ENCODE peak calls at places on chromosome 7, in six cellular contexts. One of them, this sample, is unnamed.

GRCh38 chr7:17690030-17690429 is 250.3 kb downstream of the SNX13 start:
- DNase-seq in K562: peak
- DNase-seq in A549: no peak
- DNase-seq in HepG2: no peak
- DNase-seq in GM12878: peak
- DNase-seq in endothelial cell of umbilical vein: no peak
- DNase-seq in this sample: peak

GRCh38 chr7:26291699-26292538 is at the start of gene SNX10:
- DNase-seq in K562: peak
- DNase-seq in A549: peak
- DNase-seq in HepG2: peak
- DNase-seq in GM12878: no peak
- DNase-seq in endothelial cell of umbilical vein: no peak
- DNase-seq in this sample: peak

GRCh38 chr7:4774804-4775280 is 581 bp upstream of the AP5Z1 start:
- DNase-seq in K562: peak
- DNase-seq in A549: peak
- DNase-seq in HepG2: peak
- DNase-seq in GM12878: no peak
- DNase-seq in endothelial cell of umbilical vein: peak
- DNase-seq in this sample: peak

GRCh38 chr7:102197161-102197560 is 89.5 kb upstream of the SH2B2 start:
- DNase-seq in K562: no peak
- DNase-seq in A549: no peak
- DNase-seq in HepG2: no peak
- DNase-seq in GM12878: no peak
- DNase-seq in endothelial cell of umbilical vein: no peak
- DNase-seq in this sample: no peak

GRCh38 chr7:54811016-54811924 is 52.3 kb upstream of the SEC61G start:
- DNase-seq in K562: no peak
- DNase-seq in A549: no peak
- DNase-seq in HepG2: no peak
- DNase-seq in GM12878: no peak
- DNase-seq in endothelial cell of umbilical vein: peak
- DNase-seq in this sample: no peak

GRCh38 chr7:138079137-138079536 is 2.9 kb downstream of the AKR1D1 start:
- DNase-seq in K562: no peak
- DNase-seq in A549: no peak
- DNase-seq in HepG2: no peak
- DNase-seq in GM12878: no peak
- DNase-seq in endothelial cell of umbilical vein: no peak
- DNase-seq in this sample: no peak

GRCh38 chr7:100687740-100688592 is 6.1 kb downstream of the GIGYF1 start:
- DNase-seq in K562: no peak
- DNase-seq in A549: no peak
- DNase-seq in HepG2: no peak
- DNase-seq in GM12878: no peak
- DNase-seq in endothelial cell of umbilical vein: no peak
- DNase-seq in this sample: no peak

GRCh38 chr7:28407643-28408042 is 4.7 kb upstream of the CREB5 start:
- DNase-seq in K562: no peak
- DNase-seq in A549: peak
- DNase-seq in HepG2: no peak
- DNase-seq in GM12878: no peak
- DNase-seq in endothelial cell of umbilical vein: no peak
- DNase-seq in this sample: no peak

GRCh38 chr7:96989241-96989858 is 16.0 kb upstream of the DLX6 start:
- DNase-seq in K562: no peak
- DNase-seq in A549: no peak
- DNase-seq in HepG2: no peak
- DNase-seq in GM12878: no peak
- DNase-seq in endothelial cell of umbilical vein: no peak
- DNase-seq in this sample: no peak

GRCh38 chr7:149027560-149028345 is 552 bp downstream of the PDIA4 start:
- DNase-seq in K562: no peak
- DNase-seq in A549: peak
- DNase-seq in HepG2: no peak
- DNase-seq in GM12878: no peak
- DNase-seq in endothelial cell of umbilical vein: peak
- DNase-seq in this sample: peak

GRCh38 chr7:1024331-1024761 is 20.0 kb upstream of the GPR146 start:
- DNase-seq in K562: no peak
- DNase-seq in A549: no peak
- DNase-seq in HepG2: no peak
- DNase-seq in GM12878: peak
- DNase-seq in endothelial cell of umbilical vein: no peak
- DNase-seq in this sample: peak

GRCh38 chr7:30727061-30727945 is 24.6 kb upstream of the INMT start:
- DNase-seq in K562: no peak
- DNase-seq in A549: no peak
- DNase-seq in HepG2: no peak
- DNase-seq in GM12878: no peak
- DNase-seq in endothelial cell of umbilical vein: no peak
- DNase-seq in this sample: peak

GRCh38 chr7:613442-614140 is 93.9 kb upstream of the PDGFA start:
- DNase-seq in K562: no peak
- DNase-seq in A549: no peak
- DNase-seq in HepG2: no peak
- DNase-seq in GM12878: no peak
- DNase-seq in endothelial cell of umbilical vein: no peak
- DNase-seq in this sample: no peak

GRCh38 chr7:92158660-92159575 is 20.0 kb downstream of the LRRD1 start:
- DNase-seq in K562: no peak
- DNase-seq in A549: no peak
- DNase-seq in HepG2: no peak
- DNase-seq in GM12878: no peak
- DNase-seq in endothelial cell of umbilical vein: no peak
- DNase-seq in this sample: no peak
- TF ChIP-seq MYC in K562: no peak
- TF ChIP-seq MYC in A549: no peak
- TF ChIP-seq MYC in HepG2: no peak
- TF ChIP-seq MYC in GM12878: no peak
- TF ChIP-seq MYC in endothelial cell of umbilical vein: no peak
- TF ChIP-seq MYC in this sample: no peak

GRCh38 chr7:22728416-22729029 is 1.5 kb downstream of the IL6 start:
- DNase-seq in K562: peak
- DNase-seq in A549: peak
- DNase-seq in HepG2: peak
- DNase-seq in GM12878: no peak
- DNase-seq in endothelial cell of umbilical vein: peak
- DNase-seq in this sample: peak
- TF ChIP-seq MYC in K562: no peak
- TF ChIP-seq MYC in A549: no peak
- TF ChIP-seq MYC in HepG2: no peak
- TF ChIP-seq MYC in GM12878: no peak
- TF ChIP-seq MYC in endothelial cell of umbilical vein: no peak
- TF ChIP-seq MYC in this sample: no peak

GRCh38 chr7:87483131-87483530 is 7.7 kb upstream of the ABCB4 start:
- DNase-seq in K562: no peak
- DNase-seq in A549: no peak
- DNase-seq in HepG2: no peak
- DNase-seq in GM12878: no peak
- DNase-seq in endothelial cell of umbilical vein: no peak
- DNase-seq in this sample: no peak
- TF ChIP-seq MYC in K562: no peak
- TF ChIP-seq MYC in A549: no peak
- TF ChIP-seq MYC in HepG2: no peak
- TF ChIP-seq MYC in GM12878: no peak
- TF ChIP-seq MYC in endothelial cell of umbilical vein: no peak
- TF ChIP-seq MYC in this sample: no peak

DNA sequence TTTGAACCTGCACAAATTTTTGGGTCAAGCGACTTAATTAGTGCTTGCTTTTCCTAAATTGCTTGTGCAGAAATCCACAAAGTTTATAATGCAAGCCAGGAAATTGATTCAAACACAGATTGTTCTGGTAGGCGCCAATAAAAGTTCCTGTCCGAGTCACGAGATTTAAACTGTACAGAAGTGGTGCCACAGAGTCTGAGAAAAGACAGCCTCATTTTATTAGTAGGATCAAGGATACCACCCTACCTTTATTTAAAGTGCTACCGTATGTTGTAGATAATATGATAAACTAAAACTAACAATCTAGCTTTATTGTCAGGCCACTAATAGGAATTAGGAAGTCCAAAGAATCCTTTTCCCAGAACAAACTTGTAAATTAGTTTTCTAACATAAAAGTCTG is 696.7 kb downstream of the TNS3 start:
- DNase-seq in K562: no peak
- DNase-seq in A549: no peak
- DNase-seq in HepG2: no peak
- DNase-seq in GM12878: no peak
- DNase-seq in endothelial cell of umbilical vein: no peak
- DNase-seq in this sample: no peak
- TF ChIP-seq MYC in K562: no peak
- TF ChIP-seq MYC in A549: no peak
- TF ChIP-seq MYC in HepG2: no peak
- TF ChIP-seq MYC in GM12878: no peak
- TF ChIP-seq MYC in endothelial cell of umbilical vein: no peak
- TF ChIP-seq MYC in this sample: no peak

GRCh38 chr7:44322631-44323363 is 2.6 kb downstream of the CAMK2B start:
- DNase-seq in K562: no peak
- DNase-seq in A549: no peak
- DNase-seq in HepG2: no peak
- DNase-seq in GM12878: no peak
- DNase-seq in endothelial cell of umbilical vein: no peak
- DNase-seq in this sample: no peak
- TF ChIP-seq MYC in K562: no peak
- TF ChIP-seq MYC in A549: no peak
- TF ChIP-seq MYC in HepG2: no peak
- TF ChIP-seq MYC in GM12878: no peak
- TF ChIP-seq MYC in endothelial cell of umbilical vein: no peak
- TF ChIP-seq MYC in this sample: no peak

DNA sequence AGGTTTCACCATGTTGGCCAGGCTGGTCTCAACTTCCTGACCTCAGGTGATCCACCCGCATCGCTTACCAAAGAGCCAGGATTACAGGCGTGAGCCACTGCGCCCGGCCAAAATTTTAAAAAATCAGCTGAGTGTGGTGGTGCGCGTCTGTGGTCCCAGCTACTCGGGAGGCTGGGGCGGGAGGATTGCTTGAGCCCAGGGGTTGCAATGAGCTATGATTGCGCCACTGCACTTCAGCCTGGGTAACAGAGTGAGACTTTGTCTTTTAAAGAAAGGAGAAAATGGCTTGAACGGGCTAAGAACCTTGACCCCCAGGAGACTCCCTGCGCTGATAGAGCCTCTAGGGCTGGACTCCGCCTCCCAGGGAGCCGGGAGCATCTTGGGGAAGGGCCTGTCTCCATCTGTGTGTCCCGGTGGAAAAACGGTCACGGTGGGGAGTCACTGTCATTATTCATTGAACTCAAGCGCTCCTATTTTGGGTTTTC is 763 bp upstream of the KCTD7 start:
- DNase-seq in K562: no peak
- DNase-seq in A549: no peak
- DNase-seq in HepG2: peak
- DNase-seq in GM12878: no peak
- DNase-seq in endothelial cell of umbilical vein: no peak
- DNase-seq in this sample: peak
- TF ChIP-seq MYC in K562: no peak
- TF ChIP-seq MYC in A549: no peak
- TF ChIP-seq MYC in HepG2: no peak
- TF ChIP-seq MYC in GM12878: no peak
- TF ChIP-seq MYC in endothelial cell of umbilical vein: no peak
- TF ChIP-seq MYC in this sample: no peak

DNA sequence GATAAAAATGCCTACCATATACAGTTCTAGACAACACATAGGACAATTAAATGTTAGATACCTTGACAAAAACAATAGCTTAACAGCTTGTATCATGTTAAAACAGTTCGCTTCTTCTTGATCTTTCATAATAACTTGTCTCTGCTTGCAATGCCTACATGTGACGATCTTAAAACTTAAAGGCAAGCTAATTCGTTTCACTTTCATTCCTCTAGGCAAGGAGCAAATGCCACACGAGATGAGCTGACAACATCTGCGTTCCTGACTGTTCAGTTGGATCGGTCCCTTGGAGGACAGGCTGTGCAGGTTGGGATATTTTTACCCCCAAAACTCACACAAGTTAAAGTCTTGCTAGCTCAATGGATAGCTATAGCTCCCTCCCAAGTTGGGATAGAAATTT is 51.6 kb upstream of the ARL4A start:
- DNase-seq in K562: no peak
- DNase-seq in A549: no peak
- DNase-seq in HepG2: no peak
- DNase-seq in GM12878: peak
- DNase-seq in endothelial cell of umbilical vein: no peak
- DNase-seq in this sample: peak
- TF ChIP-seq MYC in K562: no peak
- TF ChIP-seq MYC in A549: no peak
- TF ChIP-seq MYC in HepG2: no peak
- TF ChIP-seq MYC in GM12878: no peak
- TF ChIP-seq MYC in endothelial cell of umbilical vein: no peak
- TF ChIP-seq MYC in this sample: no peak